ENCODE peak calls at places on chromosomes 13 and 19, in nine cellular contexts. G is thoracic aorta; T is CD8-positive, alpha-beta T cell; O is tibial artery; U is Peyer's patch; D is AG04450; H is effector memory CD4-positive, alpha-beta T cell; A is neuronal stem cell; C is lung. E is an unnamed sample.

GRCh38 chr19:41411682-41412265 is 14.2 kb downstream of the BCKDHA start:
- DNase-seq in G (no peak), T (no peak), O (no peak), U (no peak), D (no peak), H (no peak), A (no peak), C (no peak), E (no peak)

GRCh38 chr19:2517881-2518601 is 42.1 kb downstream of the GADD45B start:
- DNase-seq in G (no peak), T (no peak), O (no peak), U (no peak), D (no peak), H (no peak), A (no peak), C (no peak), E (no peak)

GRCh38 chr13:77239312-77239711 is 87.6 kb downstream of the MYCBP2 start:
- DNase-seq in G (no peak), T (no peak), O (no peak), U (no peak), D (no peak), H (no peak), A (no peak), C (no peak), E (no peak)

GRCh38 chr13:27636624-27637288 is 15.1 kb downstream of the POLR1D start:
- DNase-seq in G (no peak), T (no peak), O (no peak), U (no peak), D (no peak), H (no peak), A (no peak), C (no peak), E (no peak)

GRCh38 chr13:95614641-95615245 is 29.8 kb downstream of the DZIP1 start:
- DNase-seq in G (no peak), T (no peak), O (no peak), U (no peak), D (no peak), H (no peak), A (no peak), C (no peak), E (no peak)

GRCh38 chr13:98214008-98214643 is 37.1 kb upstream of the RNF113B start:
- DNase-seq in G (no peak), T (no peak), O (no peak), U (no peak), D (peak; percentile 85), H (no peak), A (no peak), C (no peak), E (no peak)

GRCh38 chr19:31385744-31386143 is 36.5 kb upstream of the TSHZ3 start:
- DNase-seq in G (no peak), T (no peak), O (no peak), U (no peak), D (no peak), H (no peak), A (no peak), C (no peak), E (no peak)

GRCh38 chr19:48746738-48747575 is at the start of gene IZUMO1:
- DNase-seq in G (peak; percentile 43), T (no peak), O (peak; percentile 68), U (peak; percentile 64), D (peak; percentile 66), H (no peak), A (peak; percentile 83), C (peak; percentile 76), E (peak; percentile 48)

GRCh38 chr13:45209229-45209628 is 8.4 kb upstream of the KCTD4 start:
- DNase-seq in G (no peak), T (no peak), O (no peak), U (no peak), D (no peak), H (no peak), A (no peak), C (no peak), E (no peak)

GRCh38 chr19:46137915-46138473 is 10.0 kb upstream of the IGFL2 start:
- DNase-seq in G (no peak), T (no peak), O (no peak), U (no peak), D (no peak), H (no peak), A (no peak), C (no peak), E (no peak)

GRCh38 chr19:32570081-32570785 is 10.8 kb upstream of the PDCD5 start:
- DNase-seq in G (no peak), T (peak; percentile 19), O (peak; percentile 35), U (peak; percentile 58), D (peak; percentile 18), H (peak; percentile 29), A (peak; percentile 58), C (peak; percentile 37), E (peak; percentile 52)

GRCh38 chr19:32343550-32344262 is 1.7 kb upstream of the ZNF507 start:
- DNase-seq in G (no peak), T (no peak), O (no peak), U (no peak), D (no peak), H (no peak), A (no peak), C (no peak), E (no peak)

GRCh38 chr19:49986354-49986753 is 25.4 kb upstream of the SIGLEC11 start:
- DNase-seq in G (no peak), T (no peak), O (no peak), U (no peak), D (no peak), H (no peak), A (no peak), C (no peak), E (no peak)

GRCh38 chr19:17156296-17156946 is 58.7 kb upstream of the USE1 start:
- DNase-seq in G (no peak), T (no peak), O (no peak), U (no peak), D (no peak), H (no peak), A (no peak), C (no peak), E (no peak)

GRCh38 chr19:7679017-7679720 is 1.5 kb upstream of the TRAPPC5 start:
- DNase-seq in G (no peak), T (peak; percentile 57), O (no peak), U (no peak), D (no peak), H (peak; percentile 51), A (no peak), C (no peak), E (no peak)

GRCh38 chr19:18668252-18668631 is 15.2 kb upstream of the CRTC1 start:
- DNase-seq in G (no peak), T (no peak), O (no peak), U (no peak), D (no peak), H (no peak), A (no peak), C (no peak), E (no peak)

GRCh38 chr13:110944121-110944967 is 29.5 kb upstream of the ANKRD10 start:
- DNase-seq in G (no peak), T (no peak), O (no peak), U (no peak), D (peak; percentile 20), H (no peak), A (no peak), C (no peak), E (peak; percentile 38)

GRCh38 chr13:49858183-49858856 is 65.8 kb upstream of the KPNA3 start:
- DNase-seq in G (no peak), T (no peak), O (no peak), U (no peak), D (peak; percentile 96), H (no peak), A (no peak), C (peak; percentile 49), E (peak; percentile 42)

GRCh38 chr13:73800011-73800410 is 334.2 kb downstream of the KLF12 start:
- DNase-seq in G (no peak), T (no peak), O (no peak), U (no peak), D (no peak), H (no peak), A (no peak), C (no peak), E (no peak)

GRCh38 chr13:87674143-87674772 is 3.1 kb downstream of the SLITRK5 start:
- DNase-seq in G (no peak), T (no peak), O (no peak), U (no peak), D (no peak), H (no peak), A (peak; percentile 30), C (no peak), E (no peak)

GRCh38 chr19:30830875-30831274 is 458.7 kb downstream of the ZNF536 start:
- DNase-seq in G (no peak), T (no peak), O (no peak), U (no peak), D (no peak), H (no peak), A (no peak), C (no peak), E (no peak)

GRCh38 chr13:75512253-75512652 is 25.4 kb downstream of the COMMD6 start:
- DNase-seq in G (no peak), T (no peak), O (no peak), U (no peak), D (no peak), H (no peak), A (no peak), C (no peak), E (no peak)

GRCh38 chr19:5961969-5962945 is 15.7 kb downstream of the RANBP3 start:
- DNase-seq in G (no peak), T (peak; percentile 62), O (peak; percentile 54), U (peak; percentile 76), D (no peak), H (peak; percentile 63), A (no peak), C (peak; percentile 76), E (no peak)

GRCh38 chr19:43797118-43797517 is 5.1 kb downstream of the LYPD5 start:
- DNase-seq in G (no peak), T (no peak), O (no peak), U (no peak), D (no peak), H (no peak), A (no peak), C (no peak), E (no peak)
- H3K27ac ChIP-seq in G (no peak overlapping the region), T (no peak overlapping the region), O (no peak overlapping the region), U (no peak overlapping the region), D (no peak overlapping the region), H (no peak overlapping the region), A (no peak overlapping the region), C (no peak overlapping the region), E (no peak overlapping the region)

GRCh38 chr13:68199271-68199670 is 969.1 kb upstream of the PCDH9 start:
- DNase-seq in G (no peak), T (no peak), O (no peak), U (no peak), D (no peak), H (no peak), A (no peak), C (no peak), E (no peak)
- H3K27ac ChIP-seq in G (no peak overlapping the region), T (no peak overlapping the region), O (no peak overlapping the region), U (no peak overlapping the region), D (no peak overlapping the region), H (no peak overlapping the region), A (no peak overlapping the region), C (no peak overlapping the region), E (no peak overlapping the region)

GRCh38 chr19:38277549-38277948 is 13.2 kb downstream of the SPINT2 start:
- DNase-seq in G (no peak), T (no peak), O (no peak), U (no peak), D (no peak), H (no peak), A (no peak), C (no peak), E (no peak)
- H3K27ac ChIP-seq in G (peak overlapping the region; percentile 92), T (no peak overlapping the region), O (peak overlapping the region; percentile 81), U (peak overlapping the region; percentile 35), D (no peak overlapping the region), H (no peak overlapping the region), A (no peak overlapping the region), C (peak overlapping the region; percentile 86), E (peak overlapping the region; percentile 71)

GRCh38 chr13:21060063-21060826 is 1.1 kb downstream of the LATS2 start:
- DNase-seq in G (no peak), T (no peak), O (peak; percentile 49), U (no peak), D (no peak), H (no peak), A (no peak), C (no peak), E (no peak)
- H3K27ac ChIP-seq in G (peak overlapping the region; percentile 100), T (no peak overlapping the region), O (peak overlapping the region; percentile 100), U (peak overlapping the region; percentile 100), D (peak overlapping the region; percentile 78), H (no peak overlapping the region), A (peak overlapping the region; percentile 94), C (peak overlapping the region; percentile 100), E (peak overlapping the region; percentile 66)